ENCODE peak calls at places on chromosomes 2 and 18, in ten cellular contexts. O, H, T, J, W, V, G, Z, F and M are unnamed samples.

GRCh38 chr2:172288603-172289002 is 138.8 kb upstream of the ITGA6 start:
- DNase-seq in O (peak; percentile 51), H (no peak), T (no peak), J (no peak), W (no peak), V (no peak), G (no peak), Z (peak; percentile 64), F (peak; percentile 27), M (no peak)

GRCh38 chr18:4264347-4264791 is 190.7 kb downstream of the DLGAP1 start:
- DNase-seq in O (peak; percentile 16), H (no peak), T (no peak), J (no peak), W (no peak), V (no peak), G (no peak), Z (no peak), F (peak; percentile 24), M (peak; percentile 57)

GRCh38 chr2:217523246-217523645 is 479.5 kb downstream of the TNS1 start:
- DNase-seq in O (no peak), H (no peak), T (no peak), J (no peak), W (no peak), V (no peak), G (no peak), Z (no peak), F (no peak), M (no peak)

GRCh38 chr18:2981212-2981728 is 31.7 kb downstream of the LPIN2 start:
- DNase-seq in O (no peak), H (no peak), T (no peak), J (peak; percentile 92), W (no peak), V (peak; percentile 89), G (peak; percentile 83), Z (peak; percentile 40), F (no peak), M (peak; percentile 49)

GRCh38 chr2:196076778-196077568 is 8.3 kb upstream of the DNAH7 start:
- DNase-seq in O (no peak), H (no peak), T (no peak), J (no peak), W (no peak), V (no peak), G (no peak), Z (peak; percentile 18), F (no peak), M (peak; percentile 29)

GRCh38 chr2:150146879-150147278 is 340.6 kb downstream of the RND3 start:
- DNase-seq in O (no peak), H (no peak), T (no peak), J (no peak), W (no peak), V (no peak), G (no peak), Z (no peak), F (no peak), M (no peak)

GRCh38 chr2:201996006-201996405 is 37.6 kb upstream of the FZD7 start:
- DNase-seq in O (no peak), H (peak; percentile 91), T (no peak), J (no peak), W (no peak), V (no peak), G (no peak), Z (no peak), F (peak; percentile 10), M (no peak)

GRCh38 chr2:120395686-120396518 is 50.0 kb downstream of the INHBB start:
- DNase-seq in O (no peak), H (peak; percentile 37), T (no peak), J (no peak), W (no peak), V (no peak), G (no peak), Z (no peak), F (peak; percentile 22), M (no peak)

GRCh38 chr2:240664622-240665021 is 18.1 kb downstream of the AQP12B start:
- DNase-seq in O (no peak), H (no peak), T (no peak), J (no peak), W (peak; percentile 17), V (no peak), G (no peak), Z (no peak), F (no peak), M (no peak)

GRCh38 chr2:240662681-240663080 is 20.0 kb downstream of the AQP12B start:
- DNase-seq in O (no peak), H (no peak), T (no peak), J (no peak), W (peak; percentile 42), V (no peak), G (no peak), Z (no peak), F (no peak), M (no peak)

DNA sequence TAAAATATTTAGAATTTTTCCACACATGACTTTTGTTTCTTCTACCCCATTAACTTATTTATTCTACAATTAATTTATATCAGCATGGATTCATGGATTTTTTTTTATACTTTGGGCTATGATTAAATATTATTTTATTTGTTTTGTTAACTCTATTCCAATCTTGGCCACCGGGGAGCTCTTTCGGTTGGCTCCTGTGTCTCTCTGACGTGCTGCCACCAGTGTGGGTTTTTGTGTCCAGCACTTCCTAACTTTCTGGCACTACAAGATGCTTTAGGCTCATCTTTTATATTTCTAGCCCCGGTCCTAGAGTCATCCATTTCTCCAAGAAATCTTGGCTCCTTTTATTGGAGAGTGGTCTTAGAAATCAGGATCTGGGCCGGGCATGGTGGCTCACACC is 18.9 kb downstream of the AQP12B start:
- DNase-seq in O (no peak), H (peak; percentile 11), T (no peak), J (no peak), W (peak; percentile 68), V (no peak), G (no peak), Z (no peak), F (no peak), M (no peak)
- TF ChIP-seq CTCF in O (no peak), H (peak; percentile 30), T (no peak), J (no peak), W (peak; percentile 18), V (peak; percentile 33), G (no peak), Z (no peak), F (no peak), M (no peak)

GRCh38 chr2:233934524-233934923 is 17.4 kb downstream of the TRPM8 start:
- DNase-seq in O (no peak), H (no peak), T (no peak), J (no peak), W (peak; percentile 32), V (no peak), G (no peak), Z (no peak), F (no peak), M (no peak)

GRCh38 chr2:233925402-233925801 is 8.2 kb downstream of the TRPM8 start:
- DNase-seq in O (no peak), H (no peak), T (no peak), J (no peak), W (peak; percentile 73), V (no peak), G (no peak), Z (no peak), F (no peak), M (no peak)

GRCh38 chr2:233928594-233929351 is 11.6 kb downstream of the TRPM8 start:
- DNase-seq in O (no peak), H (peak; percentile 48), T (no peak), J (no peak), W (peak; percentile 84), V (no peak), G (peak; percentile 42), Z (peak; percentile 69), F (no peak), M (peak; percentile 16)

GRCh38 chr2:233926806-233927205 is 9.6 kb downstream of the TRPM8 start:
- DNase-seq in O (no peak), H (no peak), T (no peak), J (no peak), W (peak; percentile 63), V (no peak), G (no peak), Z (no peak), F (no peak), M (no peak)

DNA sequence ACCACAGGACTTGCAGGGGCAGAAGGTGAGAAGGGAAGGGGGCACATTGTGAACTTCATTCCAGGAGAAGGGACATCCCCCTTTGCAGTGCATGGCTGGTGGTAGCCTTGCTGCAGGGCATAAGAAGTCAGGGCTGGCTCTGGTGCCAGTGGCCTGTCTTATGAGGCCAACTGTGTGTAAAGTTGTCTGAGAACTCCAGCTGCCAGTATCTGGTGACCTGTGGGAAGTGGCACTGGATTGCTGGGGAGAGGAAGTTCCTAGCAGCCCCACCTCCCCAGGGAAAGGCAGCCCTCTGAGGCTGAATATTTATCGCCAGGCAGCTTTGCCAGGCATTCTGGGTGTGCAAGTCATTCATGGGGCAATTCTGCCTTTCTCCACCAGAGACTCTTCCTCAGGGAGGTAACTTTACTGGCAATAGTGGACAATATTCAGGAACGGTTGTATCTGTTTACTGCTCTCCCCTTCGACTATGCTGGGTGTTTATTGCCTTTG is 12.2 kb downstream of the TRPM8 start:
- DNase-seq in O (no peak), H (peak; percentile 51), T (no peak), J (no peak), W (peak; percentile 48), V (no peak), G (peak; percentile 5), Z (no peak), F (no peak), M (no peak)
- TF ChIP-seq CTCF in O (no peak), H (peak; percentile 37), T (no peak), J (no peak), W (no peak), V (no peak), G (peak; percentile 17), Z (no peak), F (no peak), M (no peak)

GRCh38 chr2:219252570-219252899 is 508 bp upstream of the TUBA4B start:
- DNase-seq in O (no peak), H (no peak), T (no peak), J (no peak), W (no peak), V (no peak), G (no peak), Z (peak; percentile 69), F (no peak), M (no peak)

GRCh38 chr2:219252084-219252483 is 959 bp upstream of the TUBA4B start:
- DNase-seq in O (no peak), H (no peak), T (no peak), J (no peak), W (no peak), V (no peak), G (no peak), Z (peak; percentile 55), F (no peak), M (peak; percentile 18)

GRCh38 chr2:219252900-219253752 is at the start of gene TUBA4B:
- DNase-seq in O (no peak), H (peak; percentile 81), T (peak; percentile 69), J (no peak), W (no peak), V (peak; percentile 35), G (peak; percentile 24), Z (peak; percentile 70), F (peak; percentile 52), M (peak; percentile 74)

GRCh38 chr2:219254590-219255219 is 987 bp upstream of the TUBA4A start:
- DNase-seq in O (no peak), H (no peak), T (peak; percentile 60), J (no peak), W (no peak), V (peak; percentile 28), G (no peak), Z (peak; percentile 67), F (no peak), M (no peak)

DNA sequence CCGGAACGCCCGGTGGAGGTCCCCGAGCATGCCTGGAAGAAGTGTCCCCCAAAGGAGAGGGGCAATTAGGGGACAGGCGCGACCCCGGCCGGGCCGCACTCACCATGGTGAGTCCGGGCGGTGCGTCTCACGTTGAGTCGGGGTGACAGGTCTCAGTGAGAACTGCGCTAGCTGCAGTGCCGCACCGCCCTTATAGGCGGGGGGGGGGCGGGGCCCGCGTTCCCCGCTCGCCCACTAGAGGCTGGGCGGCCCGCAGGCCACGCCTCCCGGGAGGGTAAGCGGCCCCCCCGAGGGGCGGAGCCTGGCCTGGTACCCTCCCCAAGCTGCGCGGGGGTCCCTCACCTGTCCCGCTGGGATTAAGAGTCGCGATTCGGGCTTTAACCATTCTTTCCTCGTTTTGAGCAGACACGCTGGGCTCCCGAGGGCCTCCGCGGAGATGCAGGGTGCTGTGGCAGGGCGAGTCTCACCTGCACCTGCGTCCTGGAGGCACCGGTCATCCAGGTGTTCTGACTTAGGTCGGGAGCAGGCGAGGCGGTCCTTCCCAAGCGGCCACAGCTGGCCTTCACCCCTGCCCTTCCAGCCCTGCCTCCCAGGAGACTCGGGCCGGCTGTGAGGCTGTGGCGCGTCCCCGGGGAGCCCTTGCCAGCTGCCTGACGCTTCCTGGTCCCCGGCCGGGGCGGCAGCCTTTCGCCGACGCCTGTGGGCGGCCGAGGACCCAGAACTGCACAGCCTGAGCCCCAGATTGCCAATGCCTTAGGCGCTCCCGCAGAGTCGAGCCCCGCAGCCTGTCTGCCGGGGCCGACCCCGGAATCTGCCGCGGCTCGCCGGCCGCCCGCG is at the start of gene TUBA4A:
- DNase-seq in O (peak; percentile 72), H (peak; percentile 91), T (peak; percentile 91), J (no peak), W (no peak), V (no peak), G (peak; percentile 53), Z (peak; percentile 92), F (peak; percentile 91), M (peak; percentile 92)
- TF ChIP-seq CTCF in O (peak; percentile 28), H (peak; percentile 12), T (no peak), J (no peak), W (no peak), V (no peak), G (no peak), Z (no peak), F (no peak), M (no peak)

GRCh38 chr2:70515938-70516337 is 37.7 kb downstream of the TGFA start:
- DNase-seq in O (no peak), H (no peak), T (no peak), J (no peak), W (no peak), V (no peak), G (no peak), Z (peak; percentile 8), F (no peak), M (no peak)
- TF ChIP-seq CTCF in O (no peak), H (no peak), T (no peak), J (no peak), W (no peak), V (no peak), G (no peak), Z (no peak), F (no peak), M (no peak)